ENCODE peak calls at places on chromosomes 11 and 22, in nine cellular contexts. One of them, this sample, is unnamed.

GRCh38 chr22:43226368-43226979 is 39.5 kb upstream of the TTLL12 start:
- DNase-seq in HCT116: no peak
- DNase-seq in GM23248: peak
- DNase-seq in OCI-LY7: no peak
- DNase-seq in PC-3: no peak
- DNase-seq in GM23338: peak
- DNase-seq in hepatocyte: peak
- DNase-seq in neural progenitor cell: peak
- DNase-seq in SK-N-SH: peak
- DNase-seq in this sample: no peak

GRCh38 chr11:11416917-11417316 is 63.9 kb upstream of the CSNK2A3 start:
- DNase-seq in HCT116: no peak
- DNase-seq in GM23248: peak
- DNase-seq in OCI-LY7: no peak
- DNase-seq in PC-3: peak
- DNase-seq in GM23338: no peak
- DNase-seq in hepatocyte: no peak
- DNase-seq in neural progenitor cell: no peak
- DNase-seq in SK-N-SH: no peak
- DNase-seq in this sample: no peak

GRCh38 chr11:134027671-134028070 is 41.2 kb upstream of the JAM3 start:
- DNase-seq in HCT116: no peak
- DNase-seq in GM23248: no peak
- DNase-seq in OCI-LY7: no peak
- DNase-seq in PC-3: no peak
- DNase-seq in GM23338: no peak
- DNase-seq in hepatocyte: no peak
- DNase-seq in neural progenitor cell: no peak
- DNase-seq in SK-N-SH: no peak
- DNase-seq in this sample: no peak

GRCh38 chr22:50670914-50671538 is 1.6 kb upstream of the SHANK3 start:
- DNase-seq in HCT116: no peak
- DNase-seq in GM23248: no peak
- DNase-seq in OCI-LY7: no peak
- DNase-seq in PC-3: no peak
- DNase-seq in GM23338: no peak
- DNase-seq in hepatocyte: no peak
- DNase-seq in neural progenitor cell: no peak
- DNase-seq in SK-N-SH: no peak
- DNase-seq in this sample: no peak

GRCh38 chr22:27531782-27532530 is 269.6 kb downstream of the MN1 start:
- DNase-seq in HCT116: no peak
- DNase-seq in GM23248: peak
- DNase-seq in OCI-LY7: no peak
- DNase-seq in PC-3: peak
- DNase-seq in GM23338: no peak
- DNase-seq in hepatocyte: peak
- DNase-seq in neural progenitor cell: no peak
- DNase-seq in SK-N-SH: no peak
- DNase-seq in this sample: no peak

GRCh38 chr22:24583221-24583971 is 9.5 kb downstream of the LRRC75B start:
- DNase-seq in HCT116: no peak
- DNase-seq in GM23248: peak
- DNase-seq in OCI-LY7: no peak
- DNase-seq in PC-3: no peak
- DNase-seq in GM23338: no peak
- DNase-seq in hepatocyte: peak
- DNase-seq in neural progenitor cell: no peak
- DNase-seq in SK-N-SH: peak
- DNase-seq in this sample: no peak

GRCh38 chr11:59713745-59714144 is at the start of gene OR10V1:
- DNase-seq in HCT116: no peak
- DNase-seq in GM23248: no peak
- DNase-seq in OCI-LY7: no peak
- DNase-seq in PC-3: no peak
- DNase-seq in GM23338: no peak
- DNase-seq in hepatocyte: no peak
- DNase-seq in neural progenitor cell: no peak
- DNase-seq in SK-N-SH: no peak
- DNase-seq in this sample: no peak

GRCh38 chr22:37079668-37080171 is 28.2 kb downstream of the KCTD17 start:
- DNase-seq in HCT116: no peak
- DNase-seq in GM23248: peak
- DNase-seq in OCI-LY7: no peak
- DNase-seq in PC-3: no peak
- DNase-seq in GM23338: no peak
- DNase-seq in hepatocyte: no peak
- DNase-seq in neural progenitor cell: no peak
- DNase-seq in SK-N-SH: no peak
- DNase-seq in this sample: no peak

GRCh38 chr11:82730286-82730685 is 3.4 kb downstream of the FAM181B start:
- DNase-seq in HCT116: no peak
- DNase-seq in GM23248: no peak
- DNase-seq in OCI-LY7: no peak
- DNase-seq in PC-3: no peak
- DNase-seq in GM23338: no peak
- DNase-seq in hepatocyte: no peak
- DNase-seq in neural progenitor cell: no peak
- DNase-seq in SK-N-SH: no peak
- DNase-seq in this sample: no peak

GRCh38 chr22:29689872-29690213 is 30.0 kb upstream of the CABP7 start:
- DNase-seq in HCT116: no peak
- DNase-seq in GM23248: peak
- DNase-seq in OCI-LY7: peak
- DNase-seq in PC-3: peak
- DNase-seq in GM23338: peak
- DNase-seq in hepatocyte: peak
- DNase-seq in neural progenitor cell: peak
- DNase-seq in SK-N-SH: peak
- DNase-seq in this sample: peak

GRCh38 chr22:39152024-39152510 is 413 bp downstream of the CBX7 start:
- DNase-seq in HCT116: no peak
- DNase-seq in GM23248: no peak
- DNase-seq in OCI-LY7: no peak
- DNase-seq in PC-3: no peak
- DNase-seq in GM23338: no peak
- DNase-seq in hepatocyte: no peak
- DNase-seq in neural progenitor cell: no peak
- DNase-seq in SK-N-SH: no peak
- DNase-seq in this sample: peak

GRCh38 chr11:78420796-78421209 is 3.2 kb upstream of the GAB2 start:
- DNase-seq in HCT116: no peak
- DNase-seq in GM23248: peak
- DNase-seq in OCI-LY7: no peak
- DNase-seq in PC-3: no peak
- DNase-seq in GM23338: no peak
- DNase-seq in hepatocyte: peak
- DNase-seq in neural progenitor cell: no peak
- DNase-seq in SK-N-SH: peak
- DNase-seq in this sample: peak

GRCh38 chr11:111299111-111300026 is 1.0 kb downstream of the POU2AF3 start:
- DNase-seq in HCT116: no peak
- DNase-seq in GM23248: peak
- DNase-seq in OCI-LY7: no peak
- DNase-seq in PC-3: peak
- DNase-seq in GM23338: peak
- DNase-seq in hepatocyte: peak
- DNase-seq in neural progenitor cell: peak
- DNase-seq in SK-N-SH: peak
- DNase-seq in this sample: no peak

GRCh38 chr11:14764899-14765527 is 121.4 kb downstream of the PDE3B start:
- DNase-seq in HCT116: no peak
- DNase-seq in GM23248: peak
- DNase-seq in OCI-LY7: no peak
- DNase-seq in PC-3: peak
- DNase-seq in GM23338: no peak
- DNase-seq in hepatocyte: no peak
- DNase-seq in neural progenitor cell: no peak
- DNase-seq in SK-N-SH: peak
- DNase-seq in this sample: peak

GRCh38 chr11:44364596-44364995 is 54.7 kb upstream of the ALX4 start:
- DNase-seq in HCT116: no peak
- DNase-seq in GM23248: no peak
- DNase-seq in OCI-LY7: no peak
- DNase-seq in PC-3: no peak
- DNase-seq in GM23338: no peak
- DNase-seq in hepatocyte: no peak
- DNase-seq in neural progenitor cell: no peak
- DNase-seq in SK-N-SH: no peak
- DNase-seq in this sample: no peak

GRCh38 chr11:46119352-46120216 is 1.7 kb downstream of the PHF21A start:
- DNase-seq in HCT116: no peak
- DNase-seq in GM23248: peak
- DNase-seq in OCI-LY7: peak
- DNase-seq in PC-3: peak
- DNase-seq in GM23338: peak
- DNase-seq in hepatocyte: peak
- DNase-seq in neural progenitor cell: peak
- DNase-seq in SK-N-SH: peak
- DNase-seq in this sample: peak
- TF ChIP-seq EZH2phosphoT487 in HCT116: no peak
- TF ChIP-seq EZH2phosphoT487 in GM23248: no peak
- TF ChIP-seq EZH2phosphoT487 in OCI-LY7: no peak
- TF ChIP-seq EZH2phosphoT487 in PC-3: no peak
- TF ChIP-seq EZH2phosphoT487 in GM23338: no peak
- TF ChIP-seq EZH2phosphoT487 in hepatocyte: no peak
- TF ChIP-seq EZH2phosphoT487 in neural progenitor cell: no peak
- TF ChIP-seq EZH2phosphoT487 in SK-N-SH: no peak
- TF ChIP-seq EZH2phosphoT487 in this sample: no peak

DNA sequence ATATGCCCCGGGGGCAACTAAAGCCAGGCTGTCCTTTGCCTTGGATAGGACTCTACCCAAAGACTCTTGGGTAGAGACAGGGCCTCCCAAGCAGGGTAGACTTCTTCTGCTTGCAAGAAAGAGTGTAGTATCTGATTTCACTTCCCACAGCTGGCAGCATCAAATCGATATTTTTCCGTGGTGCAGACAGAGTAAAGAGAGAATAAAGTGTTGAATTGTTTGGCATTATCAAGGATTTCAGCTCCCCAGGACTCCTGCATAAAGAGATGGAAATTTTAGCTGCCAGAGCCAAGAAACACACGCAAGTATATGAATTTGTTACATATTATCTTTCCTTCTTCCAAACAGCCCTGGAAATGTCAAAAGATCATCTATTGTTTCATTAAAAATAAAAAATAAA is 136.8 kb downstream of the PKNOX2 start:
- DNase-seq in HCT116: no peak
- DNase-seq in GM23248: no peak
- DNase-seq in OCI-LY7: no peak
- DNase-seq in PC-3: no peak
- DNase-seq in GM23338: no peak
- DNase-seq in hepatocyte: no peak
- DNase-seq in neural progenitor cell: no peak
- DNase-seq in SK-N-SH: no peak
- DNase-seq in this sample: no peak
- TF ChIP-seq EZH2phosphoT487 in HCT116: no peak
- TF ChIP-seq EZH2phosphoT487 in GM23248: no peak
- TF ChIP-seq EZH2phosphoT487 in OCI-LY7: no peak
- TF ChIP-seq EZH2phosphoT487 in PC-3: no peak
- TF ChIP-seq EZH2phosphoT487 in GM23338: no peak
- TF ChIP-seq EZH2phosphoT487 in hepatocyte: no peak
- TF ChIP-seq EZH2phosphoT487 in neural progenitor cell: no peak
- TF ChIP-seq EZH2phosphoT487 in SK-N-SH: no peak
- TF ChIP-seq EZH2phosphoT487 in this sample: no peak

DNA sequence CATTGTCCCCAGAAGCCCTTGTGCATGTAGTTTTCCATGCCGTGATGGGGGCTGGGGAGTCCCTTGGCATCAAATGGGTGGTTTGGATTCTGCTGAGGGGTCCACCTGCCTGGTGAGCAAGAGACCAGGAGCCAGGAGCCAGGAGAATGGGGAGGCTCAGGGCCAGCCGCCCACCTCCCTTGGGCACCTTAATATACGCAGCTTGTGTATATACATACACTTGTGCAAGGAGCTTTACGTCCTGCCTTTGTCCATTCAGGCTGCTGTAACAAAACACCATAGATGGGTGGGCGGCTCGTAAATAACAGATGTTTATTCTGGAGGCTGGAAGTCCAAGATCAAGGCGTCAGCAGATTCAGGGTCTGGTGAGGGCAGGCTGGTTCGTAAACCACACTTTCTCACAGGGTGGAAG is 62.5 kb downstream of the SMIM38 start:
- DNase-seq in HCT116: no peak
- DNase-seq in GM23248: no peak
- DNase-seq in OCI-LY7: no peak
- DNase-seq in PC-3: no peak
- DNase-seq in GM23338: no peak
- DNase-seq in hepatocyte: no peak
- DNase-seq in neural progenitor cell: no peak
- DNase-seq in SK-N-SH: no peak
- DNase-seq in this sample: no peak
- TF ChIP-seq EZH2phosphoT487 in HCT116: no peak
- TF ChIP-seq EZH2phosphoT487 in GM23248: no peak
- TF ChIP-seq EZH2phosphoT487 in OCI-LY7: no peak
- TF ChIP-seq EZH2phosphoT487 in PC-3: no peak
- TF ChIP-seq EZH2phosphoT487 in GM23338: no peak
- TF ChIP-seq EZH2phosphoT487 in hepatocyte: no peak
- TF ChIP-seq EZH2phosphoT487 in neural progenitor cell: no peak
- TF ChIP-seq EZH2phosphoT487 in SK-N-SH: no peak
- TF ChIP-seq EZH2phosphoT487 in this sample: no peak

GRCh38 chr11:70834277-70834940 is 418.0 kb downstream of the SHANK2 start:
- DNase-seq in HCT116: no peak
- DNase-seq in GM23248: no peak
- DNase-seq in OCI-LY7: no peak
- DNase-seq in PC-3: no peak
- DNase-seq in GM23338: peak
- DNase-seq in hepatocyte: no peak
- DNase-seq in neural progenitor cell: no peak
- DNase-seq in SK-N-SH: no peak
- DNase-seq in this sample: no peak

GRCh38 chr11:70838198-70838597 is 414.2 kb downstream of the SHANK2 start:
- DNase-seq in HCT116: no peak
- DNase-seq in GM23248: no peak
- DNase-seq in OCI-LY7: no peak
- DNase-seq in PC-3: no peak
- DNase-seq in GM23338: no peak
- DNase-seq in hepatocyte: no peak
- DNase-seq in neural progenitor cell: no peak
- DNase-seq in SK-N-SH: no peak
- DNase-seq in this sample: no peak

GRCh38 chr11:70834984-70835560 is 417.3 kb downstream of the SHANK2 start:
- DNase-seq in HCT116: no peak
- DNase-seq in GM23248: no peak
- DNase-seq in OCI-LY7: no peak
- DNase-seq in PC-3: no peak
- DNase-seq in GM23338: no peak
- DNase-seq in hepatocyte: no peak
- DNase-seq in neural progenitor cell: no peak
- DNase-seq in SK-N-SH: no peak
- DNase-seq in this sample: no peak

GRCh38 chr11:70833554-70833953 is 418.8 kb downstream of the SHANK2 start:
- DNase-seq in HCT116: no peak
- DNase-seq in GM23248: no peak
- DNase-seq in OCI-LY7: no peak
- DNase-seq in PC-3: no peak
- DNase-seq in GM23338: no peak
- DNase-seq in hepatocyte: no peak
- DNase-seq in neural progenitor cell: no peak
- DNase-seq in SK-N-SH: no peak
- DNase-seq in this sample: no peak

DNA sequence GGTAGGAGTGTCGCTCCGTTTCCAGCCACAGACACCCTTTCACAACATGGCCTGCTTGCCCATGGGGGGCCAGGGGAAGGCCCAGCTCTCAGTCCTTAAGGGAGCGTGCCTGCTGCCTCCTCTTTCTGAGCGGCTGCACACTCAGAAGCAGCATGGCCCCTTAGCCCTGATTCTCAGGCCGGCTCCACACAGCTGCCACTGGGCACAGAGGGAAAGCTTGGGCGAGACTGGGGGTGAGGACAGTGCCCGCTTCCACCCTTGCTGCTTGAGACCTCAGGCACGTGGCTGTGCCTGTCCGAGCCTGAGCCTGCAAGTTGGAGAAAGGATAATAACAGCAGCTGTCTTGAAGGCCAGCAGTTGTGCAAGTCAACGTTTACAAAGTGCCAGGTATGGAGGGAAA is 416.3 kb downstream of the SHANK2 start:
- DNase-seq in HCT116: no peak
- DNase-seq in GM23248: no peak
- DNase-seq in OCI-LY7: no peak
- DNase-seq in PC-3: no peak
- DNase-seq in GM23338: no peak
- DNase-seq in hepatocyte: no peak
- DNase-seq in neural progenitor cell: no peak
- DNase-seq in SK-N-SH: no peak
- DNase-seq in this sample: no peak
- TF ChIP-seq EZH2phosphoT487 in HCT116: no peak
- TF ChIP-seq EZH2phosphoT487 in GM23248: no peak
- TF ChIP-seq EZH2phosphoT487 in OCI-LY7: no peak
- TF ChIP-seq EZH2phosphoT487 in PC-3: no peak
- TF ChIP-seq EZH2phosphoT487 in GM23338: no peak
- TF ChIP-seq EZH2phosphoT487 in hepatocyte: no peak
- TF ChIP-seq EZH2phosphoT487 in neural progenitor cell: no peak
- TF ChIP-seq EZH2phosphoT487 in SK-N-SH: no peak
- TF ChIP-seq EZH2phosphoT487 in this sample: no peak

This sample was measured in MM.1S.